ENCODE peak calls at places on chromosomes 7 and 10, in six cellular contexts. L is K562, M is GM12891, X is GM12878, T is HepG2, Z is H1. E is an unnamed sample.

GRCh38 chr7:149310113-149310836 is 48.3 kb downstream of the ZNF783 start:
- DNase-seq in X (peak; percentile 36), M (peak; percentile 46), Z (no peak), L (peak; percentile 75), T (peak; percentile 53), E (no peak)

GRCh38 chr7:94375713-94376112 is 19.0 kb upstream of the COL1A2 start:
- DNase-seq in L (no peak), Z (no peak), T (no peak), M (no peak), X (no peak), E (no peak)

GRCh38 chr7:66696774-66697191 is 43.8 kb upstream of the RABGEF1 start:
- DNase-seq in T (peak; percentile 9), Z (no peak), L (peak; percentile 20), M (no peak), X (no peak), E (no peak)

GRCh38 chr7:7504910-7505704 is 30.6 kb downstream of the COL28A1 start:
- DNase-seq in X (no peak), T (no peak), M (no peak), L (no peak), Z (no peak), E (no peak)

GRCh38 chr10:90652519-90652918 is 205.3 kb downstream of the HTR7 start:
- DNase-seq in L (no peak), X (no peak), T (no peak), M (no peak), Z (no peak), E (no peak)

GRCh38 chr7:134320201-134320600 is 3.5 kb upstream of the SLC35B4 start:
- DNase-seq in M (no peak), T (no peak), Z (no peak), X (no peak), L (no peak), E (no peak)

GRCh38 chr7:132290021-132290420 is 286.2 kb downstream of the PLXNA4 start:
- DNase-seq in L (no peak), T (no peak), X (no peak), M (no peak), Z (no peak), E (no peak)

GRCh38 chr7:1460757-1461639 is 1.7 kb upstream of the MICALL2 start:
- DNase-seq in Z (no peak), M (no peak), X (no peak), L (peak; percentile 93), T (peak; percentile 73), E (no peak)

GRCh38 chr10:99880071-99880835 is 97.8 kb downstream of the ABCC2 start:
- DNase-seq in T (no peak), X (no peak), L (no peak), Z (no peak), M (no peak), E (no peak)

GRCh38 chr7:67692425-67692824 is 695.8 kb downstream of the TYW1 start:
- DNase-seq in L (no peak), Z (no peak), T (no peak), X (no peak), M (no peak), E (no peak)

GRCh38 chr10:110610308-110610774 is 33.8 kb upstream of the RBM20 start:
- DNase-seq in X (peak; percentile 24), L (peak; percentile 71), T (peak; percentile 44), M (peak; percentile 20), Z (no peak), E (no peak)

DNA sequence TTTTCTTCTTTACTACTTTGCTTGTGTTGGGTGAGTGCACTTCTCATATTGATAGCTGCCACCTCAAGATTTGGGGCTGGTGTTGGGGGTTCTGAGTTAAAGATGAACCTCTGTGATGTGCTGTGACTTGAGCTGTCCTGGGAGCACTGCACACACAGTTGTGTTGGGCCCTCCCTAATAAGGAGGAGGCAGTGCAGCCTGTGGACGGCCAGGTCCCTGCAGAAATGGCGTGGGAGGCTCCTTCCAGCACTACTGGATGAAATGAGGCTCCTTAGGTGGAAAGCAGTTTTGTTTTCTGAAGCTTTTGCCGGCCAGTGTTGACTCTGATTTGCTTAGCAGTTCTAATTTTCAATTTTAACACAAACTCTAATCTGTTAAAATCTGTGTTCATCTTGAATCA is 44.0 kb downstream of the WDR37 start:
- DNase-seq in Z (no peak), X (no peak), M (no peak), L (no peak), T (no peak), E (no peak)
- TF ChIP-seq POLR2AphosphoS5 in Z (no peak), X (no peak), M (no peak), L (no peak), T (no peak), E (no peak)

GRCh38 chr10:125217986-125218675 is 57.8 kb upstream of the CTBP2 start:
- DNase-seq in L (peak; percentile 10), X (no peak), T (no peak), Z (no peak), M (no peak), E (no peak)
- TF ChIP-seq TAF1 in L (no peak), X (no peak), T (no peak), Z (no peak), M (no peak), E (no peak)

GRCh38 chr10:266974-267425 is 131.7 kb downstream of the ZMYND11 start:
- DNase-seq in L (no peak), X (peak; percentile 23), Z (no peak), M (no peak), T (no peak), E (no peak)
- TF ChIP-seq POLR2A in L (no peak), X (no peak), Z (no peak), M (no peak), T (no peak), E (no peak)

GRCh38 chr7:158827411-158828342 is 1.6 kb downstream of the ESYT2 start:
- DNase-seq in X (no peak), Z (no peak), T (no peak), L (peak; percentile 29), M (no peak), E (no peak)
- TF ChIP-seq POLR2AphosphoS5 in X (no peak), Z (no peak), T (no peak), L (no peak), M (no peak), E (no peak)

GRCh38 chr7:135486258-135486657 is 23.6 kb downstream of the CNOT4 start:
- DNase-seq in L (no peak), Z (no peak), X (no peak), T (no peak), M (no peak), E (no peak)
- TF ChIP-seq TAF1 in L (no peak), Z (no peak), X (no peak), T (no peak), M (no peak), E (no peak)

GRCh38 chr7:10973061-10973941 is at the start of gene PHF14:
- DNase-seq in X (peak; percentile 88), Z (peak; percentile 96), T (peak; percentile 97), M (peak; percentile 82), L (peak; percentile 96), E (peak; percentile 80)
- TF ChIP-seq POLR2A in X (peak; percentile 83), Z (peak; percentile 93), T (peak; percentile 83), M (peak; percentile 87), L (peak; percentile 90), E (peak; percentile 89)

GRCh38 chr10:63841761-63842160 is 320.6 kb downstream of the REEP3 start:
- DNase-seq in Z (no peak), M (no peak), X (no peak), L (no peak), T (no peak), E (no peak)
- TF ChIP-seq POLR2AphosphoS5 in Z (no peak), M (no peak), X (no peak), L (no peak), T (no peak), E (no peak)

DNA sequence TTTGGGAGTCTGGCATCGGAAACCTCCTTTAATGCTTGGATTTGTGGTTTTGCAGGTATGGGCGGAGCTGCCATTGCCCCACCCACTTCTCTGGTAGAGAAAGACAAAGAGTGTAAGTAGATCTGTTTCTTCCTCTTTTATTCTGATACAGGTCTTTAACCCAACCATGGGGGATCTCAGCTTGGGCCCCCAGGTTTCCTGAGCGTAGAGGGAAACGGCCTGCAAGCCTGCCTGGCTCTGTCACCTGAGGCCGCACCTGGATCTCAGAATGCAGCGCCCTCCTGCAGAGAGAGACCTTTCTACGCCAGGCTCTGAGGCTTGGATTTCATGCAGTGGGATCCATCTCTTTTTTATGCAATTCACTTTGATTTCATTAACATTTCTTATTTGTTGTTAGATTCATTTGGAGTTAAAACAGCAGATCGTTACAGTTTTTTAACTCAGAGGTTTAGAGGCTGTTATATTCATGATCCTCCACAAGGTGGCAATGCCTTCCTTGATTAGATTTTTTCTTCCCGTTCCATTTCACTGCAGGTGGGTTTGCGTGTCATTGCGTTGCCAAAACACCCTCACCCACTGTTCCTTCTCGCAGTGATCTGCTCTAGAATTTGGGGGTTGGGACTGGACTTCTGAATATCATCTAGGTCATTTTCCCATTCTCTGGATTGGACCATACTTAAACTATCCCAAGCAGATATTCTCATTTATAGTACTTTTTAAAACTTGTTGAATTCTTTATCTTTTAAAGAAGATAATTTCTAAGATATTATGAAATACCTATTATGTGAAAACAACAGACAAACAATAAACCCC is 20.0 kb downstream of the RBM17 start:
- DNase-seq in M (no peak), L (peak; percentile 50), X (no peak), T (peak; percentile 42), Z (no peak), E (no peak)
- TF ChIP-seq TAF1 in M (no peak), L (no peak), X (no peak), T (no peak), Z (no peak), E (no peak)

DNA sequence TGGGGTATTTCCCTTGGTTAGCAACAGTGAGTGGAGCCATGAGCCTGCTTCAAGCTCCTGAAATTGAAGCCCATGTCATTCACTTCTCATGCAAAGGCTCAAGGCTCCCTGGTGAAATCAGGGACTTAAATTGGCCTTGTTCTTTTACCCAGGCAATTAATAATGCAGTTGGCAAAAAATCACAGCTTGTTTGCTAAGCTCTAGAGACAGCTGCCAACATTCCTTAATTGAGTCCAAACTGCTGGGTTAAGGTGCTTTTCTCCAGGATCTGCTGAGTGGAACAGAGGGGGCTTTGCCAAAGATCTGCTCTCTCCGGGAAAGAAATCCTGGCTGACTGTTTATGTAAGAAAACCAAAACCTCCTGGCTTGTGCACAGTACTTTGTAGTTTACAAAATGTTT is 257.7 kb upstream of the GHITM start:
- DNase-seq in M (no peak), X (no peak), L (no peak), Z (no peak), T (no peak), E (no peak)
- TF ChIP-seq POLR2A in M (no peak), X (no peak), L (no peak), Z (no peak), T (no peak), E (no peak)

DNA sequence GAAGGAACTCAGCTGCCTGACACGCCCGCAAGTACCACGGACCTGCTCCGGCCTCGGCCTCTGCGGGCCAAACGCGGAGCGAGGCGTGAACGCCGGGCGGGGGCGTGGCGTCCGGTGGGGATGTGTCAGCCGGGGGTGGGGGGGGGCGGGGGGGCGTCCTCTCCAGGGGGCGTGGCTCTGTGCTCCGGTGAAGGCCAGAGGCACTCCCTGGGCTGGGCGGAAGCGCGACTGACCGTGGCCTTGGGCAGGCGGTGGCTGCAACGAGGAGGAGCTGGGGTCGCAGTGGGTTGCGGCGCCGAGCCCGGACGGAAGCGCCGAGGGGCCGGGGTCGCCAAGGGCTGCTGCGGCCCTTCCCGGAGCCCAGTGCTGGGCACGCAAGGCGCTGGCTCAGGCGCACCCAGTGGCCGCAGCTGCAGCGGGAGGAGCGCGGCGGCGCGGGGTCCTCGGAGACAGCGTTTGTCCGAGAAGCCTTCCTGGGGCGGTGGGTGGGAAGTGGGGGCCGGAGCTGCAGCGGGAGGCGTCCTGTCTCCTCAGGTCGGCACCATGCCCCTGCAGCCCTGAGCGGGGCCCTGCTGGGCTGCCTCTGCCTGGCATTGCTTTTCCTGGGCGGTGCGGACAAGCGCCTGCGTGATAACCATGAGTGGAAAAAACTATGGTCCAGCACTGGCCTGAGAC is 59.0 kb upstream of the NUPR2 start:
- DNase-seq in X (no peak), M (peak; percentile 5), T (no peak), L (peak; percentile 34), Z (no peak), E (no peak)
- TF ChIP-seq POLR2AphosphoS5 in X (no peak), M (no peak), T (no peak), L (no peak), Z (no peak), E (no peak)

E was measured in GM12892.